ENCODE peak calls at places on chromosomes 6 and 20, in six cellular contexts. One of them, this sample, is unnamed.

GRCh38 chr20:36506253-36506652 is 35.1 kb upstream of the MYL9 start:
- DNase-seq in Ammon's horn: no peak
- DNase-seq in astrocyte of the cerebellum: no peak
- DNase-seq in stimulated activated CD8-positive, alpha-beta memory T cell treated with anti-CD3 and anti-CD28 coated beads, Interleukin-2, amount 100 ng/mL, for 1 hour: no peak
- DNase-seq in left ventricle myocardium inferior: no peak
- DNase-seq in substantia nigra: no peak
- DNase-seq in this sample: no peak

GRCh38 chr20:19692100-19692499 is 66.0 kb upstream of the RIN2 start:
- DNase-seq in Ammon's horn: no peak
- DNase-seq in astrocyte of the cerebellum: peak; percentile 20
- DNase-seq in stimulated activated CD8-positive, alpha-beta memory T cell treated with anti-CD3 and anti-CD28 coated beads, Interleukin-2, amount 100 ng/mL, for 1 hour: no peak
- DNase-seq in left ventricle myocardium inferior: no peak
- DNase-seq in substantia nigra: no peak
- DNase-seq in this sample: no peak

GRCh38 chr6:48036316-48036715 is 74.7 kb downstream of the PTCHD4 start:
- DNase-seq in Ammon's horn: no peak
- DNase-seq in astrocyte of the cerebellum: peak; percentile 62
- DNase-seq in stimulated activated CD8-positive, alpha-beta memory T cell treated with anti-CD3 and anti-CD28 coated beads, Interleukin-2, amount 100 ng/mL, for 1 hour: no peak
- DNase-seq in left ventricle myocardium inferior: no peak
- DNase-seq in substantia nigra: no peak
- DNase-seq in this sample: no peak

GRCh38 chr20:17407550-17407949 is 123.6 kb downstream of the BFSP1 start:
- DNase-seq in Ammon's horn: no peak
- DNase-seq in astrocyte of the cerebellum: no peak
- DNase-seq in stimulated activated CD8-positive, alpha-beta memory T cell treated with anti-CD3 and anti-CD28 coated beads, Interleukin-2, amount 100 ng/mL, for 1 hour: no peak
- DNase-seq in left ventricle myocardium inferior: no peak
- DNase-seq in substantia nigra: no peak
- DNase-seq in this sample: no peak

GRCh38 chr20:37644605-37645004 is 49.2 kb upstream of the CTNNBL1 start:
- DNase-seq in Ammon's horn: no peak
- DNase-seq in astrocyte of the cerebellum: no peak
- DNase-seq in stimulated activated CD8-positive, alpha-beta memory T cell treated with anti-CD3 and anti-CD28 coated beads, Interleukin-2, amount 100 ng/mL, for 1 hour: no peak
- DNase-seq in left ventricle myocardium inferior: no peak
- DNase-seq in substantia nigra: no peak
- DNase-seq in this sample: no peak

GRCh38 chr6:8803181-8803760 is 367.9 kb upstream of the SLC35B3 start:
- DNase-seq in Ammon's horn: no peak
- DNase-seq in astrocyte of the cerebellum: no peak
- DNase-seq in stimulated activated CD8-positive, alpha-beta memory T cell treated with anti-CD3 and anti-CD28 coated beads, Interleukin-2, amount 100 ng/mL, for 1 hour: no peak
- DNase-seq in left ventricle myocardium inferior: no peak
- DNase-seq in substantia nigra: no peak
- DNase-seq in this sample: peak; percentile 11

GRCh38 chr20:3383878-3384495 is 23.5 kb downstream of the DNAAF9 start:
- DNase-seq in Ammon's horn: no peak
- DNase-seq in astrocyte of the cerebellum: no peak
- DNase-seq in stimulated activated CD8-positive, alpha-beta memory T cell treated with anti-CD3 and anti-CD28 coated beads, Interleukin-2, amount 100 ng/mL, for 1 hour: no peak
- DNase-seq in left ventricle myocardium inferior: no peak
- DNase-seq in substantia nigra: no peak
- DNase-seq in this sample: no peak

GRCh38 chr20:50649587-50649986 is 41.8 kb downstream of the RIPOR3 start:
- DNase-seq in Ammon's horn: no peak
- DNase-seq in astrocyte of the cerebellum: no peak
- DNase-seq in stimulated activated CD8-positive, alpha-beta memory T cell treated with anti-CD3 and anti-CD28 coated beads, Interleukin-2, amount 100 ng/mL, for 1 hour: no peak
- DNase-seq in left ventricle myocardium inferior: no peak
- DNase-seq in substantia nigra: no peak
- DNase-seq in this sample: no peak

GRCh38 chr6:163311830-163312229 is 102.7 kb upstream of the QKI start:
- DNase-seq in Ammon's horn: no peak
- DNase-seq in astrocyte of the cerebellum: no peak
- DNase-seq in stimulated activated CD8-positive, alpha-beta memory T cell treated with anti-CD3 and anti-CD28 coated beads, Interleukin-2, amount 100 ng/mL, for 1 hour: no peak
- DNase-seq in left ventricle myocardium inferior: no peak
- DNase-seq in substantia nigra: no peak
- DNase-seq in this sample: no peak

GRCh38 chr20:12528591-12529041 is 480.2 kb upstream of the SPTLC3 start:
- DNase-seq in Ammon's horn: peak; percentile 8
- DNase-seq in astrocyte of the cerebellum: no peak
- DNase-seq in stimulated activated CD8-positive, alpha-beta memory T cell treated with anti-CD3 and anti-CD28 coated beads, Interleukin-2, amount 100 ng/mL, for 1 hour: no peak
- DNase-seq in left ventricle myocardium inferior: no peak
- DNase-seq in substantia nigra: no peak
- DNase-seq in this sample: no peak

GRCh38 chr20:63328026-63328700 is 33.0 kb downstream of the CHRNA4 start:
- DNase-seq in Ammon's horn: no peak
- DNase-seq in astrocyte of the cerebellum: no peak
- DNase-seq in stimulated activated CD8-positive, alpha-beta memory T cell treated with anti-CD3 and anti-CD28 coated beads, Interleukin-2, amount 100 ng/mL, for 1 hour: no peak
- DNase-seq in left ventricle myocardium inferior: peak; percentile 7
- DNase-seq in substantia nigra: no peak
- DNase-seq in this sample: no peak

GRCh38 chr6:84798257-84798656 is 33.9 kb upstream of the TBX18 start:
- DNase-seq in Ammon's horn: no peak
- DNase-seq in astrocyte of the cerebellum: no peak
- DNase-seq in stimulated activated CD8-positive, alpha-beta memory T cell treated with anti-CD3 and anti-CD28 coated beads, Interleukin-2, amount 100 ng/mL, for 1 hour: no peak
- DNase-seq in left ventricle myocardium inferior: no peak
- DNase-seq in substantia nigra: no peak
- DNase-seq in this sample: no peak

This sample was measured in pons.